ENCODE peak calls at places on chromosomes 5 and 9, in four cellular contexts. One of them, this sample, is unnamed.

GRCh38 chr9:136314056-136314416 is 10.1 kb upstream of the CCDC187 start:
- DNase-seq in stimulated activated CD4-positive, alpha-beta T cell treated with anti-CD3 and anti-CD28 coated beads, Interleukin-15, amount 100 ng/mL, for 24 hours: no peak
- DNase-seq in HS-5: no peak
- DNase-seq in GM10248: no peak
- DNase-seq in this sample: no peak

GRCh38 chr9:136619742-136620440 is 42.8 kb upstream of the EGFL7 start:
- DNase-seq in stimulated activated CD4-positive, alpha-beta T cell treated with anti-CD3 and anti-CD28 coated beads, Interleukin-15, amount 100 ng/mL, for 24 hours: no peak
- DNase-seq in GM10248: no peak
- DNase-seq in HS-5: no peak
- DNase-seq in this sample: no peak

GRCh38 chr9:89603629-89604462 is 966 bp upstream of the GADD45G start:
- DNase-seq in HS-5: no peak
- DNase-seq in GM10248: peak
- DNase-seq in stimulated activated CD4-positive, alpha-beta T cell treated with anti-CD3 and anti-CD28 coated beads, Interleukin-15, amount 100 ng/mL, for 24 hours: peak
- DNase-seq in this sample: no peak

GRCh38 chr9:138022121-138022741 is 144.6 kb downstream of the CACNA1B start:
- DNase-seq in GM10248: peak
- DNase-seq in HS-5: no peak
- DNase-seq in stimulated activated CD4-positive, alpha-beta T cell treated with anti-CD3 and anti-CD28 coated beads, Interleukin-15, amount 100 ng/mL, for 24 hours: peak
- DNase-seq in this sample: no peak

GRCh38 chr9:109401990-109402318 is 81.1 kb upstream of the EPB41L4B start:
- DNase-seq in stimulated activated CD4-positive, alpha-beta T cell treated with anti-CD3 and anti-CD28 coated beads, Interleukin-15, amount 100 ng/mL, for 24 hours: no peak
- DNase-seq in HS-5: no peak
- DNase-seq in GM10248: peak
- DNase-seq in this sample: no peak

GRCh38 chr5:43193952-43194321 is 1.9 kb downstream of the NIM1K start:
- DNase-seq in stimulated activated CD4-positive, alpha-beta T cell treated with anti-CD3 and anti-CD28 coated beads, Interleukin-15, amount 100 ng/mL, for 24 hours: no peak
- DNase-seq in GM10248: no peak
- DNase-seq in HS-5: no peak
- DNase-seq in this sample: no peak

GRCh38 chr9:2767800-2768199 is 50.5 kb downstream of the KCNV2 start:
- DNase-seq in GM10248: no peak
- DNase-seq in stimulated activated CD4-positive, alpha-beta T cell treated with anti-CD3 and anti-CD28 coated beads, Interleukin-15, amount 100 ng/mL, for 24 hours: no peak
- DNase-seq in HS-5: no peak
- DNase-seq in this sample: no peak

GRCh38 chr5:160463775-160464465 is 42.3 kb downstream of the PTTG1 start:
- DNase-seq in HS-5: peak
- DNase-seq in stimulated activated CD4-positive, alpha-beta T cell treated with anti-CD3 and anti-CD28 coated beads, Interleukin-15, amount 100 ng/mL, for 24 hours: no peak
- DNase-seq in GM10248: no peak
- DNase-seq in this sample: no peak

GRCh38 chr9:121556580-121556979 is 56.9 kb upstream of the GGTA1 start:
- DNase-seq in stimulated activated CD4-positive, alpha-beta T cell treated with anti-CD3 and anti-CD28 coated beads, Interleukin-15, amount 100 ng/mL, for 24 hours: no peak
- DNase-seq in HS-5: peak
- DNase-seq in GM10248: no peak
- DNase-seq in this sample: peak

GRCh38 chr5:52853573-52854163 is 66.0 kb downstream of the ITGA1 start:
- DNase-seq in HS-5: no peak
- DNase-seq in GM10248: no peak
- DNase-seq in stimulated activated CD4-positive, alpha-beta T cell treated with anti-CD3 and anti-CD28 coated beads, Interleukin-15, amount 100 ng/mL, for 24 hours: no peak
- DNase-seq in this sample: no peak

GRCh38 chr5:418681-419121 is 24.3 kb upstream of the EXOC3 start:
- DNase-seq in HS-5: no peak
- DNase-seq in stimulated activated CD4-positive, alpha-beta T cell treated with anti-CD3 and anti-CD28 coated beads, Interleukin-15, amount 100 ng/mL, for 24 hours: no peak
- DNase-seq in GM10248: no peak
- DNase-seq in this sample: no peak

GRCh38 chr9:109600142-109600541 is 102.0 kb upstream of the PTPN3 start:
- DNase-seq in stimulated activated CD4-positive, alpha-beta T cell treated with anti-CD3 and anti-CD28 coated beads, Interleukin-15, amount 100 ng/mL, for 24 hours: no peak
- DNase-seq in GM10248: no peak
- DNase-seq in HS-5: peak
- DNase-seq in this sample: peak

GRCh38 chr5:53782620-53783019 is 222.2 kb downstream of the NDUFS4 start:
- DNase-seq in HS-5: no peak
- DNase-seq in GM10248: no peak
- DNase-seq in stimulated activated CD4-positive, alpha-beta T cell treated with anti-CD3 and anti-CD28 coated beads, Interleukin-15, amount 100 ng/mL, for 24 hours: no peak
- DNase-seq in this sample: no peak

GRCh38 chr9:2271426-2271825 is 256.3 kb downstream of the SMARCA2 start:
- DNase-seq in GM10248: peak
- DNase-seq in stimulated activated CD4-positive, alpha-beta T cell treated with anti-CD3 and anti-CD28 coated beads, Interleukin-15, amount 100 ng/mL, for 24 hours: peak
- DNase-seq in HS-5: no peak
- DNase-seq in this sample: no peak

GRCh38 chr5:35436441-35437057 is 181.1 kb upstream of the SPEF2 start:
- DNase-seq in HS-5: no peak
- DNase-seq in stimulated activated CD4-positive, alpha-beta T cell treated with anti-CD3 and anti-CD28 coated beads, Interleukin-15, amount 100 ng/mL, for 24 hours: peak
- DNase-seq in GM10248: peak
- DNase-seq in this sample: no peak

GRCh38 chr9:113656771-113657670 is 193.5 kb downstream of the RGS3 start:
- DNase-seq in stimulated activated CD4-positive, alpha-beta T cell treated with anti-CD3 and anti-CD28 coated beads, Interleukin-15, amount 100 ng/mL, for 24 hours: no peak
- DNase-seq in HS-5: no peak
- DNase-seq in GM10248: no peak
- DNase-seq in this sample: no peak

GRCh38 chr9:38067892-38068615 is 973 bp downstream of the SHB start:
- DNase-seq in stimulated activated CD4-positive, alpha-beta T cell treated with anti-CD3 and anti-CD28 coated beads, Interleukin-15, amount 100 ng/mL, for 24 hours: peak
- DNase-seq in HS-5: no peak
- DNase-seq in GM10248: no peak
- DNase-seq in this sample: no peak

GRCh38 chr5:98923961-98924360 is 4.8 kb downstream of the CHD1 start:
- DNase-seq in stimulated activated CD4-positive, alpha-beta T cell treated with anti-CD3 and anti-CD28 coated beads, Interleukin-15, amount 100 ng/mL, for 24 hours: no peak
- DNase-seq in GM10248: no peak
- DNase-seq in HS-5: no peak
- DNase-seq in this sample: no peak

GRCh38 chr9:133680976-133681657 is 45.0 kb downstream of the DBH start:
- DNase-seq in GM10248: no peak
- DNase-seq in HS-5: no peak
- DNase-seq in stimulated activated CD4-positive, alpha-beta T cell treated with anti-CD3 and anti-CD28 coated beads, Interleukin-15, amount 100 ng/mL, for 24 hours: no peak
- DNase-seq in this sample: no peak

GRCh38 chr5:142590451-142591240 is 95.2 kb downstream of the FGF1 start:
- DNase-seq in stimulated activated CD4-positive, alpha-beta T cell treated with anti-CD3 and anti-CD28 coated beads, Interleukin-15, amount 100 ng/mL, for 24 hours: no peak
- DNase-seq in GM10248: no peak
- DNase-seq in HS-5: no peak
- DNase-seq in this sample: no peak

GRCh38 chr9:35035851-35036701 is 36.3 kb downstream of the VCP start:
- DNase-seq in stimulated activated CD4-positive, alpha-beta T cell treated with anti-CD3 and anti-CD28 coated beads, Interleukin-15, amount 100 ng/mL, for 24 hours: peak
- DNase-seq in HS-5: no peak
- DNase-seq in GM10248: peak
- DNase-seq in this sample: no peak

GRCh38 chr5:96433066-96433447 is at the start of gene PCSK1:
- DNase-seq in stimulated activated CD4-positive, alpha-beta T cell treated with anti-CD3 and anti-CD28 coated beads, Interleukin-15, amount 100 ng/mL, for 24 hours: no peak
- DNase-seq in HS-5: no peak
- DNase-seq in GM10248: no peak
- DNase-seq in this sample: no peak

GRCh38 chr5:54944364-54944763 is 41.0 kb downstream of the ESM1 start:
- DNase-seq in HS-5: peak
- DNase-seq in stimulated activated CD4-positive, alpha-beta T cell treated with anti-CD3 and anti-CD28 coated beads, Interleukin-15, amount 100 ng/mL, for 24 hours: peak
- DNase-seq in GM10248: peak
- DNase-seq in this sample: peak

GRCh38 chr5:180105827-180106312 is 34.3 kb upstream of the RNF130 start:
- DNase-seq in stimulated activated CD4-positive, alpha-beta T cell treated with anti-CD3 and anti-CD28 coated beads, Interleukin-15, amount 100 ng/mL, for 24 hours: no peak
- DNase-seq in HS-5: no peak
- DNase-seq in GM10248: no peak
- DNase-seq in this sample: no peak

GRCh38 chr9:136806631-136807201 is 1.0 kb upstream of the RABL6 start:
- DNase-seq in HS-5: no peak
- DNase-seq in GM10248: no peak
- DNase-seq in stimulated activated CD4-positive, alpha-beta T cell treated with anti-CD3 and anti-CD28 coated beads, Interleukin-15, amount 100 ng/mL, for 24 hours: no peak
- DNase-seq in this sample: no peak

GRCh38 chr5:88845081-88845697 is 37.8 kb downstream of the MEF2C start:
- DNase-seq in stimulated activated CD4-positive, alpha-beta T cell treated with anti-CD3 and anti-CD28 coated beads, Interleukin-15, amount 100 ng/mL, for 24 hours: no peak
- DNase-seq in GM10248: peak
- DNase-seq in HS-5: no peak
- DNase-seq in this sample: no peak

GRCh38 chr9:112348993-112349333 is 15.5 kb upstream of the PTBP3 start:
- DNase-seq in HS-5: no peak
- DNase-seq in stimulated activated CD4-positive, alpha-beta T cell treated with anti-CD3 and anti-CD28 coated beads, Interleukin-15, amount 100 ng/mL, for 24 hours: no peak
- DNase-seq in GM10248: no peak
- DNase-seq in this sample: no peak

This sample was measured in AG04449.